ENCODE peak calls at places on chromosomes 12 and 14, in nine cellular contexts. G is H9, V is PC-3, Z is uterus, H is neuronal stem cell, J is tibial nerve, R is colonic mucosa, A is osteoblast, X is OCI-LY7. W is an unnamed sample. For H3K9me3 and H3K4me1, the result is how much of the 10 kb centered on the place peaks cover.

GRCh38 chr14:97218713-97219355 is 421.7 kb downstream of the VRK1 start:
- DNase-seq in G (peak), V (no peak), Z (no peak), H (peak), J (no peak), R (no peak), A (peak), X (no peak), W (no peak)

GRCh38 chr12:89695100-89695499 is 13.5 kb downstream of the ATP2B1 start:
- DNase-seq in G (no peak), V (no peak), Z (no peak), H (no peak), J (no peak), R (no peak), A (peak), X (no peak), W (no peak)

GRCh38 chr12:57176846-57177245 is 29.4 kb upstream of the LRP1-AS start:
- DNase-seq in G (no peak), V (peak), Z (no peak), H (no peak), J (no peak), R (no peak), A (peak), X (no peak), W (no peak)

GRCh38 chr14:54366726-54367707 is 29.8 kb upstream of the CDKN3 start:
- DNase-seq in G (peak), V (peak), Z (peak), H (no peak), J (no peak), R (peak), A (no peak), X (peak), W (no peak)

GRCh38 chr14:67620217-67620789 is 583 bp downstream of the ARG2 start:
- DNase-seq in G (peak), V (peak), Z (peak), H (peak), J (no peak), R (peak), A (no peak), X (no peak), W (no peak)

GRCh38 chr14:100603341-100604125 is 16.3 kb upstream of the BEGAIN start:
- DNase-seq in G (no peak), V (no peak), Z (no peak), H (no peak), J (no peak), R (no peak), A (peak), X (no peak), W (peak)

GRCh38 chr12:52878507-52879393 is 26.1 kb downstream of the KRT8 start:
- DNase-seq in G (no peak), V (no peak), Z (no peak), H (no peak), J (no peak), R (no peak), A (peak), X (no peak), W (no peak)

GRCh38 chr14:39704581-39704980 is 272.3 kb upstream of the FBXO33 start:
- DNase-seq in G (no peak), V (no peak), Z (no peak), H (no peak), J (no peak), R (no peak), A (no peak), X (peak), W (no peak)

GRCh38 chr12:39443704-39444234 is 849 bp upstream of the KIF21A start:
- DNase-seq in G (no peak), V (peak), Z (no peak), H (peak), J (no peak), R (no peak), A (no peak), X (no peak), W (no peak)

GRCh38 chr12:58143498-58143897 is 202.1 kb downstream of the ATP23 start:
- DNase-seq in G (no peak), V (no peak), Z (no peak), H (no peak), J (no peak), R (peak), A (no peak), X (no peak), W (no peak)

GRCh38 chr12:118356809-118357326 is 15.8 kb downstream of the TAOK3 start:
- DNase-seq in G (no peak), V (peak), Z (no peak), H (no peak), J (no peak), R (no peak), A (peak), X (peak), W (no peak)

GRCh38 chr12:75971253-75971652 is 60.3 kb downstream of the PHLDA1 start:
- DNase-seq in G (no peak), V (no peak), Z (no peak), H (no peak), J (no peak), R (no peak), A (no peak), X (no peak), W (no peak)

GRCh38 chr12:55703976-55704761 is 3.5 kb downstream of the ITGA7 start:
- DNase-seq in G (no peak), V (no peak), Z (no peak), H (no peak), J (no peak), R (no peak), A (peak), X (no peak), W (no peak)

GRCh38 chr14:23052671-23053070 is 4.6 kb downstream of the CDH24 start:
- DNase-seq in G (no peak), V (no peak), Z (no peak), H (no peak), J (no peak), R (no peak), A (no peak), X (no peak), W (no peak)
- H3K9me3 ChIP-seq in G (under half), V (under half), Z (under half), H (under half), J (under half), R (under half), A (under half), X (under half), W (under half)

DNA sequence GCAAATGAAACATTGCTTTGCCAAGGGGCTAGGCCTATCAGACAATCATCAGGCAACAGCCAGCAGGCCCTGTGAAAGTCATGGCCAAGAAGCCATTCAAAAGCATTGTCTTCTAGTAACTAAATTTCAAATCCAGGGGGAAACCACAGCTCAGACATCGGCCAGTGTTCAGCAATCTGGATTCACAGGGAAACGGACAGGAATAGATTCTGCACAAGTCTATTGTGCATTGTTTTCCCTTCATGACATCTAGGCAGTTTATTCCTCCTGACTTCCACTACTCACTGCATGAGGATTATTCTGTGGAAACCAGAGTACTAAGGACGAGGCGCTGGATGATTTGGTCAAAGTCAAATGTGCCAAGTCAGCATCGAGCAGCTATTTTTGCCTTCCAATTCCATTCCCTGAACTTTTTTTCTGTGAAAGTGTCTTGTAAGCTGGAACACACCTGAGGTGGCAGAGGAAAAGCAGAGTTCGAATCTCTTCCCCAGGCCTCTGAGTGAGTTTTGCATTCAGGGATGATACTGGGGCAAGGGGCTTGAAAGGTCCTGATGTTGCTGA is 75.4 kb downstream of the VCPKMT start:
- DNase-seq in G (no peak), V (no peak), Z (no peak), H (no peak), J (no peak), R (no peak), A (no peak), X (no peak), W (no peak)
- H3K4me1 ChIP-seq in G (under half), V (half or more), Z (under half), H (under half), J (under half), R (under half), A (half or more), X (under half), W (half or more)

DNA sequence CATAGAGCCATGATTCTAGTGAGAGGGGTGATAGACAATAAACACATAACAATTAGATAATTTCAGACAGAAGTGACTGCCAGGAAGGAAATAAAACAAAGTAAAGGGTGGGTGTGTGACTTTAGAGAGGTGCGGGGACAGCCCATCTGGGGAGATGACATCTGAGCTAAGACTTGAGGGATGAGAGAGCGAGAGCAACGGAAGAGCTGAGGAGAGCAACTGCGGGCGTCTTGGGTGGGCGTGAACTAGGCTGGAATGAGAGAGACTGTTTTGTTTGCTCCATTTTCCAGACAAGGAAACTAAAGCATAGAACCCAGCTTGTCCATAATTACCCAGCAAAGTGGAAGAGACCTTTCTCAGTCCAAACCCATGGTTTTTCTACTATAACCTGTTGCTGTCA is 25.3 kb downstream of the NRXN3 start:
- DNase-seq in G (no peak), V (no peak), Z (no peak), H (no peak), J (no peak), R (no peak), A (no peak), X (no peak), W (no peak)
- H3K9me3 ChIP-seq in G (under half), V (under half), Z (under half), H (under half), J (under half), R (under half), A (under half), X (under half), W (under half)

GRCh38 chr12:124530637-124531263 is 36.7 kb downstream of the NCOR2 start:
- DNase-seq in G (no peak), V (no peak), Z (no peak), H (no peak), J (no peak), R (no peak), A (no peak), X (no peak), W (no peak)

GRCh38 chr12:124531906-124532305 is 35.5 kb downstream of the NCOR2 start:
- DNase-seq in G (no peak), V (no peak), Z (no peak), H (no peak), J (no peak), R (no peak), A (peak), X (no peak), W (no peak)

GRCh38 chr12:124531281-124531745 is 36.1 kb downstream of the NCOR2 start:
- DNase-seq in G (no peak), V (no peak), Z (no peak), H (no peak), J (no peak), R (no peak), A (no peak), X (no peak), W (no peak)

GRCh38 chr12:124527861-124528561 is 39.4 kb downstream of the NCOR2 start:
- DNase-seq in G (no peak), V (no peak), Z (no peak), H (no peak), J (no peak), R (no peak), A (peak), X (no peak), W (no peak)

DNA sequence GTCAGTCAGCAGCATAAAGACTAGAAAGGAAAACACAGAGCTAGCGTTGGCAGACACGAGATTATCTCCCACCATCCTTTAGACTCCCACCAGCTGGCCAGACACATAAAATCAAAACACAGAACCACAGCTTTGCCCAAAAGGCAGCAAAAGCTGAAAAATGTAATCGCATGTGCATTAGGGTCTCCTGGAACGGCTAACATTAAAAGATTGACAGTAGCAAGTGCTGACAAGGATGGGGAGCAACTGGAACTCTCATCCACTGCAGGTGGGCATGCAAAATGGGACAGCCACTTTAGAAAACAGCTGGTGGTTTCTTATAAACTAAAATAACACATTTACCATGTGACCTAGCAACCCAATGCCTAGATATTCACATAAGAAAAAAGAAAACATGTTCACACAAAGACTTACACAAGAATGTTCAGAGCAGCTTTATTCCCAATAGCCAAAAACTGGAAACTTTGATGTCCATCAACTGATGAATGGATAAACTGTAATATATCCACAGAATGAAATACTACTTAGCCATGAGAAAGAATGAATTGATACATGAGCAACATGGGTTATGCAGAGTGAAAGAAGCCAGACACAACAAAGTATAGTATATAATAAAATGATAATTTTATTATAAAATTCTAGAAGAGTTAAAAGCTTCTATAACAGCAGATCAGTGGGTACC is 37.7 kb downstream of the NCOR2 start:
- DNase-seq in G (no peak), V (no peak), Z (no peak), H (no peak), J (no peak), R (no peak), A (peak), X (no peak), W (no peak)
- H3K4me1 ChIP-seq in G (under half), V (under half), Z (under half), H (under half), J (half or more), R (under half), A (under half), X (under half), W (under half)

GRCh38 chr12:117328556-117329100 is 32.8 kb downstream of the NOS1 start:
- DNase-seq in G (no peak), V (no peak), Z (no peak), H (no peak), J (no peak), R (no peak), A (no peak), X (no peak), W (no peak)

GRCh38 chr12:117330441-117331113 is 30.8 kb downstream of the NOS1 start:
- DNase-seq in G (peak), V (no peak), Z (no peak), H (no peak), J (no peak), R (no peak), A (no peak), X (no peak), W (no peak)

GRCh38 chr12:117331691-117332090 is 29.7 kb downstream of the NOS1 start:
- DNase-seq in G (no peak), V (peak), Z (no peak), H (no peak), J (no peak), R (no peak), A (no peak), X (peak), W (no peak)

GRCh38 chr12:117333331-117334000 is 28.0 kb downstream of the NOS1 start:
- DNase-seq in G (no peak), V (no peak), Z (no peak), H (peak), J (no peak), R (no peak), A (no peak), X (no peak), W (no peak)

DNA sequence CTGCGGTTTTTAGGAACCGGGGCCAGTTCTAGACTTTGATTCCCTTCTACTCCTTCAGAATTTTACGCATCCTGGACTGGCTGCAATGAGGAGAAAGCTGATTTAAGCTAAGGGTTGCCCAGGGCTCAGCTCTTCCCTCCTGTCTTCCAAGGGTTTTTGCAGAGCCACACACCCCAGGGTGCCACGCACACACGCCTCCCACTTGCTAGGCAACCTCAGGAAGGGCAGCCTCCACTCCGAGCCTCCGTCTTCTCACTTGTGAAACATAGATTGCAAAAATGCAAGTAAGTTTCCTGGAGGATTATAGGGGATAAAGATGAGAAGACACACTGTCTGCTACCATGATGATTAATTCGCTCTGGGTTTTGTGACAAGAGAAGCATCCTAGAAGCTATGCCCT is 31.7 kb downstream of the NOS1 start:
- DNase-seq in G (no peak), V (no peak), Z (no peak), H (no peak), J (no peak), R (no peak), A (no peak), X (no peak), W (no peak)
- H3K9me3 ChIP-seq in G (under half), V (under half), Z (under half), H (under half), J (under half), R (under half), A (under half), X (under half), W (under half)

GRCh38 chr12:124501827-124502226 is 65.6 kb downstream of the NCOR2 start:
- DNase-seq in G (no peak), V (no peak), Z (no peak), H (no peak), J (no peak), R (peak), A (no peak), X (no peak), W (no peak)

GRCh38 chr12:124502379-124502778 is 65.0 kb downstream of the NCOR2 start:
- DNase-seq in G (no peak), V (no peak), Z (no peak), H (no peak), J (no peak), R (no peak), A (no peak), X (no peak), W (no peak)

GRCh38 chr12:124504273-124505000 is 63.0 kb downstream of the NCOR2 start:
- DNase-seq in G (no peak), V (no peak), Z (peak), H (no peak), J (no peak), R (no peak), A (no peak), X (no peak), W (no peak)

GRCh38 chr12:124505001-124505818 is 62.2 kb downstream of the NCOR2 start:
- DNase-seq in G (no peak), V (no peak), Z (no peak), H (no peak), J (no peak), R (no peak), A (no peak), X (no peak), W (no peak)

DNA sequence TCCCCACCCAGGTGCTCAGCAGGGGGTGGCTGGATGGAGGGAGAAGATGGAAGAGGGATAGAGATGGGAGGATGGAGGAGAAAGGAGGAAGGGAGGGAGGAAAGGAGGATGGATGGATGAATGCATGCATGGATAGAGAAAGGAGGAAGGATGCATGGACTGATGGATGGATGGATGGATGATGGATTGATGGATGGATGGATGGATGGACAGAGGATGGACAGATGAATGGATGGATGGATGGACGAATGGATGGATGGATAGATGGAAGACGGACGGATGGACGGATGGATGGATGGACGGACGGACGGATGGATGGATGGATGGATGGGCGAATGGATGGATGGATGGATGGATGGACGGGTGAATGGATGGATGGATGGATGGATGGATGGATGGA is 64.1 kb downstream of the NCOR2 start:
- DNase-seq in G (no peak), V (no peak), Z (no peak), H (no peak), J (no peak), R (no peak), A (no peak), X (no peak), W (no peak)
- H3K4me1 ChIP-seq in G (under half), V (under half), Z (under half), H (half or more), J (half or more), R (under half), A (under half), X (under half), W (half or more)

GRCh38 chr14:106838991-106839769 is 1312.8 kb downstream of the TMEM121 start:
- DNase-seq in G (no peak), V (no peak), Z (no peak), H (no peak), J (no peak), R (no peak), A (no peak), X (no peak), W (no peak)
- H3K9me3 ChIP-seq in G (half or more), V (under half), Z (under half), H (under half), J (under half), R (under half), A (under half), X (under half), W (under half)

DNA sequence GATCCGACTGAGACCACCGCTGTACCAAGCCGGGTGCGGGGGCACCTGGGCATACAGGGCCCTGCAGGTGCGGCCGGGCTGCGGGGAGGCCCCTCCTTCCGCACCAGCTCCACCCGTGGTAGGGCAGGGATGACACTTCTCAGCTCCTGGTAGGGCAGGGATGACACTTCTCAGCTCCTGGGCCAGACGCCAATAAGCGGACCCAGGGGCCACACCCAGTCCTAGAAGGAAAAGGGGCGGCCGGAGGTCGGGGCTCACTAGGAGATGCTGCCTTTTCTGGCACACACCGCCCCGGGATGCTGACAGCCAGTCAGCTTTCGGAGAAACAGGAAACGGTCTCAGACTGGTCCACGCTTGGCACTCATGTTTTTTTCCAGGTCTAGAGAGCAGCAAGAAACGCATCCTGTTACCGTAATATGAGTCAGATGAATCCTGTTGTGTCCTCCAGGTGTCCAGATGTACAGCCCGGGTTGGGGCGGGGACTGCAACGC is 34.8 kb downstream of the NFKBIA start:
- DNase-seq in G (no peak), V (peak), Z (peak), H (no peak), J (no peak), R (no peak), A (peak), X (no peak), W (no peak)
- H3K4me1 ChIP-seq in G (under half), V (under half), Z (under half), H (under half), J (half or more), R (under half), A (half or more), X (under half), W (half or more)

DNA sequence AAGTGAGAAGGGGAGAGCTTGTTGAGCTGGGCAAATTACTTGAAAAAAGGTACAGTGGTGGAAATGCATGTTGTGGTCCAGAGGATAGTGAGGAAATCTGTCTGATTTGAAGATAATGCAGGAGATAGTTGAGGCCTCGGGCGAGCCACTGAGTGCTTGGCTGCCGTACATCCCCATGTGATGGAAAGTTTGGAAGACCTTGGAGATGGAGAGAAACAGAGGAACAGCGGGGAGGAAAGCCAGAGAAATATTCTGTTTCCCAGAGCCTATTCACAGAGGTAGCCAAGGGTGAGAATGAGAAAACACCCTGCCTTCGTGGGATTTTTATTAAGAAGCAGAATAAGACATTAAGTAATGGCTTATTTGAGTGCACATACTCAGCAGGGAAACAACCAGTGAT is 498.2 kb downstream of the BCL11B start:
- DNase-seq in G (no peak), V (no peak), Z (no peak), H (no peak), J (peak), R (no peak), A (no peak), X (no peak), W (no peak)
- H3K9me3 ChIP-seq in G (under half), V (under half), Z (under half), H (under half), J (under half), R (under half), A (under half), X (under half), W (under half)